ENCODE peak calls at places on chromosomes 2 and 18, in five cellular contexts. U is upper lobe of left lung, O is adrenal gland, C is IMR-90, L is cardiac muscle cell. K is an unnamed sample.
A peak's percentile ranks its signal among the peaks of the same experiment; 100 is the strongest.

GRCh38 chr18:58269931-58270330 is 225.9 kb downstream of the NEDD4L start:
- DNase-seq in U (no peak), O (no peak), C (no peak), L (no peak), K (no peak)

GRCh38 chr18:57078614-57079013 is 68.3 kb upstream of the BOD1L2 start:
- DNase-seq in U (peak; percentile 53), O (no peak), C (no peak), L (no peak), K (no peak)

GRCh38 chr2:158060862-158061435 is 40.7 kb upstream of the UPP2 start:
- DNase-seq in U (no peak), O (peak; percentile 40), C (peak; percentile 13), L (no peak), K (peak; percentile 34)

GRCh38 chr2:128310094-128310716 is 8.5 kb downstream of the HS6ST1 start:
- DNase-seq in U (peak; percentile 50), O (peak; percentile 7), C (no peak), L (no peak), K (no peak)

GRCh38 chr2:173898178-173898668 is 67.0 kb downstream of the SP3 start:
- DNase-seq in U (no peak), O (no peak), C (no peak), L (no peak), K (no peak)

GRCh38 chr2:196949116-196949515 is 22.6 kb upstream of the PGAP1 start:
- DNase-seq in U (no peak), O (no peak), C (no peak), L (no peak), K (no peak)

GRCh38 chr2:42105330-42106256 is 57.8 kb downstream of the PKDCC start:
- DNase-seq in U (no peak), O (peak; percentile 51), C (no peak), L (no peak), K (no peak)

GRCh38 chr2:65416945-65417344 is 15.5 kb downstream of the SPRED2 start:
- DNase-seq in U (no peak), O (no peak), C (no peak), L (no peak), K (no peak)

GRCh38 chr2:175597286-175597685 is 404.8 kb downstream of the LNPK start:
- DNase-seq in U (no peak), O (no peak), C (no peak), L (no peak), K (peak; percentile 54)

GRCh38 chr18:13614701-13615288 is 111.6 kb downstream of the FAM210A start:
- DNase-seq in U (peak; percentile 58), O (no peak), C (no peak), L (no peak), K (no peak)

GRCh38 chr18:65936678-65937077 is 185.9 kb downstream of the CDH7 start:
- DNase-seq in U (no peak), O (no peak), C (no peak), L (no peak), K (no peak)

GRCh38 chr2:240920783-240921231 is 14.7 kb downstream of the CROCC2 start:
- DNase-seq in U (peak; percentile 16), O (peak; percentile 5), C (no peak), L (no peak), K (peak; percentile 17)

GRCh38 chr2:65622951-65623525 is 190.6 kb upstream of the SPRED2 start:
- DNase-seq in U (no peak), O (no peak), C (no peak), L (no peak), K (no peak)

GRCh38 chr18:7512326-7512725 is 54.8 kb upstream of the PTPRM start:
- DNase-seq in U (no peak), O (no peak), C (no peak), L (no peak), K (peak; percentile 62)

GRCh38 chr18:73043231-73044000 is 175.6 kb upstream of the NETO1 start:
- DNase-seq in U (no peak), O (no peak), C (no peak), L (peak; percentile 11), K (no peak)

GRCh38 chr2:81304154-81304830 is 999.7 kb upstream of the LRRTM1 start:
- DNase-seq in U (no peak), O (no peak), C (no peak), L (no peak), K (no peak)

GRCh38 chr18:45403341-45404049 is 211.8 kb upstream of the SLC14A2 start:
- DNase-seq in U (no peak), O (no peak), C (no peak), L (no peak), K (no peak)

GRCh38 chr2:223062304-223062845 is 10.4 kb downstream of the KCNE4 start:
- DNase-seq in U (no peak), O (no peak), C (peak; percentile 67), L (no peak), K (no peak)

GRCh38 chr2:167506395-167506794 is 618.1 kb downstream of the XIRP2 start:
- DNase-seq in U (no peak), O (no peak), C (peak; percentile 65), L (no peak), K (no peak)

GRCh38 chr18:59699750-59700534 is 2.7 kb upstream of the CCBE1 start:
- DNase-seq in U (no peak), O (no peak), C (no peak), L (no peak), K (no peak)

GRCh38 chr2:23269747-23270146 is 115.2 kb upstream of the KLHL29 start:
- DNase-seq in U (no peak), O (no peak), C (no peak), L (no peak), K (peak; percentile 72)

GRCh38 chr18:31230495-31230894 is 67.8 kb upstream of the DSC1 start:
- DNase-seq in U (no peak), O (no peak), C (peak; percentile 86), L (no peak), K (no peak)

GRCh38 chr18:11987527-11987926 is 6.2 kb downstream of the IMPA2 start:
- DNase-seq in U (no peak), O (no peak), C (peak; percentile 48), L (no peak), K (no peak)

GRCh38 chr2:215002500-215002899 is 135.9 kb downstream of the ABCA12 start:
- DNase-seq in U (no peak), O (peak; percentile 16), C (peak; percentile 46), L (peak; percentile 78), K (peak; percentile 87)

GRCh38 chr2:84704505-84705244 is 176.2 kb downstream of the TRABD2A start:
- DNase-seq in U (no peak), O (no peak), C (peak; percentile 19), L (no peak), K (peak; percentile 52)

GRCh38 chr2:84705858-84706257 is 175.0 kb downstream of the TRABD2A start:
- DNase-seq in U (no peak), O (no peak), C (no peak), L (no peak), K (no peak)

GRCh38 chr2:84701880-84702279 is 179.0 kb downstream of the TRABD2A start:
- DNase-seq in U (no peak), O (no peak), C (peak; percentile 96), L (no peak), K (peak; percentile 97)

GRCh38 chr2:84702941-84703340 is 177.9 kb downstream of the TRABD2A start:
- DNase-seq in U (no peak), O (peak; percentile 48), C (no peak), L (no peak), K (no peak)

DNA sequence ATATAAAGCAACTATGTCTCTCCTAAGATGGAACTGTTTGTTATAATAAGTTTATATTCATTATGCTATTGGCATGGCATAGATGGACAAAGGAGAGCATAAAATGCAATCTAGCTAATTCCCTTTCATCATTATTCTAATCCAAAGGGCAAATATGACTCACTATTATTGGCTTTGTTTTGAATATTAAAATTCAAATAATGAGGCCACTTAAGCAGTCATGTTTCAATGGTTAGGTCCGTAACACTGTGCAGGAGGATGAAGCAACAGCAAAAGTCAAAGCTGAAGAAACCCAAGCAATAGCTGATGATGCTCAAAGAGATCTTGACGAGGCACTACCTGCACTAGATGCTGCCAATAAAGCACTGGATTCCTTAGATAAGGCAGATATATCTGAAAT is 177.1 kb downstream of the TRABD2A start:
- DNase-seq in U (no peak), O (no peak), C (no peak), L (no peak), K (no peak)
- H3K4me1 ChIP-seq in U (no peaks in the 10 kb centered on the region), O (no peaks in the 10 kb centered on the region), C (peaks cover 11% of the 10 kb centered on the region), L (no peaks in the 10 kb centered on the region), K (peaks cover 37% of the 10 kb centered on the region)

GRCh38 chr2:9228088-9228751 is 21.6 kb downstream of the ASAP2 start:
- DNase-seq in U (no peak), O (no peak), C (peak; percentile 88), L (no peak), K (no peak)
- H3K4me1 ChIP-seq in U (peaks cover 34% of the 10 kb centered on the region), O (peaks cover 24% of the 10 kb centered on the region), C (peaks cover 52% of the 10 kb centered on the region), L (peaks cover 9% of the 10 kb centered on the region), K (peaks cover 33% of the 10 kb centered on the region)

DNA sequence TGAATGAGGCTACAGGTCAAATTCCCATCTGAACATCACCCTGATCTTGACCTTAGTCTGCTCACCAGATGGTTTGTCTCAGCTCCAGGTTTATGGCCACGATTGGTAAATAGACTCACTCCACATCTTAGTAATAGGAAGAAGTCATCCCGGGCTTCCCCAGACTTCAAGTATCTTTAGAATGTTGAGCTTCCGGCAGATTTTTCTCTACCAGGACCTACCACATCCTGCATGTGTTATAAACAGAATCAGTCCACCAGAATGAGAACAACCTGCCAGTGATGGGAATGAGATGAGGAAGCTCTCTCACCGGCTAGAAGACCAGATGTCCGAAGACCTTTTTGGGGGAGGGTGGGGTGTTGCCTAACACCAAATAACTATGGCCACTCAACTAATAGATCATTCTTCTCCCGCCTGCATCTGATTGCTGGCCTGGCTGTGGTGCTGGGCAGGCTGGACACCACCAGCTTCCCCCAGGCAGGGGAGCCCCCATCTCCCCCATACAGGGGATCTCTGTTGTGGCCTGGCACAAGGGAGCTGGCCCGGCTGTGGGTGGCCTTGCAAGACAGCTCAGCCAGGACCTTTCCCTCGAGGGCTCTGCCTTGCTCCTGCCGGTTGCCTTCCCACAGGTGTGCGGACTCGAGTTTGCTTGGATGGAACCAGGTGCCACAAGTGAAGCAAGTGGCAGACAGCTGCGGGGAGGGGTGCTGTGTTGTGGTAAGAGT is 88.5 kb downstream of the SH3RF3 start:
- DNase-seq in U (no peak), O (no peak), C (peak; percentile 100), L (no peak), K (peak; percentile 40)
- H3K4me1 ChIP-seq in U (peaks cover 29% of the 10 kb centered on the region), O (peaks cover 43% of the 10 kb centered on the region), C (peaks cover 25% of the 10 kb centered on the region), L (no peaks in the 10 kb centered on the region), K (peaks cover 14% of the 10 kb centered on the region)

GRCh38 chr18:77067315-77068061 is 65.1 kb downstream of the MBP start:
- DNase-seq in U (peak; percentile 88), O (no peak), C (peak; percentile 96), L (no peak), K (peak; percentile 91)

GRCh38 chr18:77066689-77067088 is 65.9 kb downstream of the MBP start:
- DNase-seq in U (no peak), O (no peak), C (no peak), L (no peak), K (no peak)

GRCh38 chr18:77068321-77068841 is 64.2 kb downstream of the MBP start:
- DNase-seq in U (no peak), O (no peak), C (peak; percentile 75), L (no peak), K (peak; percentile 55)

GRCh38 chr18:77065221-77065981 is 67.2 kb downstream of the MBP start:
- DNase-seq in U (no peak), O (no peak), C (peak; percentile 94), L (no peak), K (peak; percentile 94)

DNA sequence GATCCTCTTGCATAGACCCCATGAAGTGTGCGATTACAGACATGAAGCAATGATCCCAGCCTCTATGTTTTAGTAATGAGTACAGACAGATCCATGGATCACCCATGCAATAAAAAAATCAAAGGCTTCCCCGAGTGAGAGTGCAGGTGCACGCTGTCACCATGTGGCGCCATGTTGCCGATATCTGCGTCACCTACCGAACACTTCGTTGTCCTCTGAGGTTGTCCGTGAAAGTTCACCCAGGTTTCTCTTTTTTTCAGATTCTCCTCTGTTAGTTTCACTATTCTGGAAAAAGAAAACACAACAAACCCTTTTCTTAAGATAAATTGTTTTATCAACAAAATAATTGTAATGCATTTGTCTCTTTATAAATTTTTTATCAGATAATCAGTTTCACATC is 66.5 kb downstream of the MBP start:
- DNase-seq in U (no peak), O (no peak), C (no peak), L (no peak), K (no peak)
- H3K4me1 ChIP-seq in U (peaks cover 76% of the 10 kb centered on the region), O (peaks cover 37% of the 10 kb centered on the region), C (peaks cover 48% of the 10 kb centered on the region), L (no peaks in the 10 kb centered on the region), K (peaks cover 50% of the 10 kb centered on the region)